ENCODE peak calls at places on chromosomes 3 and 15, in nine cellular contexts. Q, E, K, F, O, V, L, D and M are unnamed samples.

GRCh38 chr3:132134611-132135010 is 99.8 kb upstream of the CPNE4 start:
- DNase-seq in Q (no peak), E (peak), K (peak), F (no peak), O (no peak), V (no peak), L (no peak), D (no peak), M (no peak)

GRCh38 chr3:32614956-32615355 is 44.3 kb upstream of the DYNC1LI1 start:
- DNase-seq in Q (no peak), E (peak), K (peak), F (no peak), O (no peak), V (no peak), L (no peak), D (no peak), M (no peak)

GRCh38 chr15:100985401-100985800 is 66.2 kb downstream of the LRRK1 start:
- DNase-seq in Q (no peak), E (no peak), K (no peak), F (no peak), O (no peak), V (no peak), L (no peak), D (no peak), M (no peak)

GRCh38 chr3:58691997-58692396 is 25.4 kb upstream of the FAM3D start:
- DNase-seq in Q (no peak), E (no peak), K (peak), F (no peak), O (no peak), V (peak), L (no peak), D (no peak), M (no peak)

GRCh38 chr3:167350245-167350862 is 29.7 kb downstream of the ZBBX start:
- DNase-seq in Q (no peak), E (peak), K (peak), F (no peak), O (peak), V (peak), L (no peak), D (no peak), M (no peak)

GRCh38 chr3:8557298-8557697 is 55.7 kb downstream of the LMCD1 start:
- DNase-seq in Q (no peak), E (no peak), K (no peak), F (no peak), O (no peak), V (no peak), L (no peak), D (no peak), M (peak)

GRCh38 chr15:51796777-51797474 is 32.5 kb upstream of the TMOD3 start:
- DNase-seq in Q (no peak), E (no peak), K (no peak), F (no peak), O (peak), V (no peak), L (no peak), D (no peak), M (no peak)

GRCh38 chr3:38438421-38438820 is 15.3 kb upstream of the ACVR2B start:
- DNase-seq in Q (no peak), E (no peak), K (peak), F (no peak), O (no peak), V (no peak), L (no peak), D (no peak), M (peak)

GRCh38 chr15:79595995-79596622 is 164.0 kb downstream of the MINAR1 start:
- DNase-seq in Q (peak), E (peak), K (peak), F (no peak), O (peak), V (peak), L (no peak), D (no peak), M (peak)

GRCh38 chr3:53630547-53630946 is 136.1 kb downstream of the CACNA1D start:
- DNase-seq in Q (no peak), E (no peak), K (no peak), F (no peak), O (no peak), V (no peak), L (no peak), D (no peak), M (no peak)

GRCh38 chr3:24854748-24855147 is 360.1 kb upstream of the THRB start:
- DNase-seq in Q (no peak), E (no peak), K (no peak), F (no peak), O (peak), V (no peak), L (no peak), D (no peak), M (no peak)

GRCh38 chr15:96515391-96515790 is 184.9 kb downstream of the NR2F2 start:
- DNase-seq in Q (no peak), E (no peak), K (no peak), F (no peak), O (no peak), V (no peak), L (no peak), D (no peak), M (no peak)

GRCh38 chr3:152460936-152461335 is 192.2 kb downstream of the MBNL1 start:
- DNase-seq in Q (no peak), E (no peak), K (no peak), F (no peak), O (no peak), V (peak), L (no peak), D (no peak), M (no peak)

GRCh38 chr15:76057332-76058000 is 2.3 kb upstream of the TMEM266 start:
- DNase-seq in Q (no peak), E (peak), K (peak), F (no peak), O (peak), V (peak), L (peak), D (peak), M (no peak)

GRCh38 chr3:134352031-134352671 is 22.1 kb downstream of the AMOTL2 start:
- DNase-seq in Q (peak), E (no peak), K (no peak), F (no peak), O (no peak), V (no peak), L (no peak), D (no peak), M (peak)

GRCh38 chr3:117080899-117081298 is 371.3 kb downstream of the TUSC7 start:
- DNase-seq in Q (no peak), E (no peak), K (no peak), F (no peak), O (no peak), V (no peak), L (no peak), D (no peak), M (no peak)

GRCh38 chr3:46193436-46193835 is 14.7 kb downstream of the CCR1 start:
- DNase-seq in Q (no peak), E (no peak), K (no peak), F (no peak), O (no peak), V (no peak), L (no peak), D (no peak), M (no peak)

GRCh38 chr15:64246364-64247189 is 83.8 kb upstream of the PPIB start:
- DNase-seq in Q (peak), E (peak), K (peak), F (no peak), O (no peak), V (peak), L (no peak), D (no peak), M (no peak)

GRCh38 chr3:32569540-32570425 is 875 bp downstream of the DYNC1LI1 start:
- DNase-seq in Q (peak), E (peak), K (peak), F (peak), O (no peak), V (peak), L (peak), D (peak), M (peak)

GRCh38 chr15:66832679-66833078 is 130.6 kb downstream of the SMAD6 start:
- DNase-seq in Q (no peak), E (no peak), K (no peak), F (no peak), O (no peak), V (no peak), L (no peak), D (no peak), M (no peak)

GRCh38 chr15:63071288-63071909 is 28.9 kb downstream of the TPM1 start:
- DNase-seq in Q (no peak), E (no peak), K (peak), F (no peak), O (no peak), V (no peak), L (no peak), D (no peak), M (no peak)

GRCh38 chr15:57418640-57419039 is 42.3 kb downstream of the CGNL1 start:
- DNase-seq in Q (no peak), E (peak), K (no peak), F (no peak), O (no peak), V (no peak), L (no peak), D (no peak), M (no peak)

GRCh38 chr3:52174896-52175295 is 20.7 kb upstream of the POC1A start:
- DNase-seq in Q (no peak), E (no peak), K (no peak), F (no peak), O (no peak), V (no peak), L (no peak), D (no peak), M (no peak)

GRCh38 chr15:72141171-72142084 is 23.2 kb downstream of the SENP8 start:
- DNase-seq in Q (no peak), E (no peak), K (no peak), F (no peak), O (no peak), V (no peak), L (peak), D (no peak), M (no peak)

GRCh38 chr3:164095279-164095678 is 983.0 kb downstream of the SI start:
- DNase-seq in Q (no peak), E (no peak), K (no peak), F (no peak), O (no peak), V (no peak), L (no peak), D (no peak), M (no peak)

GRCh38 chr3:14448063-14448462 is 45.7 kb downstream of the SLC6A6 start:
- DNase-seq in Q (no peak), E (no peak), K (no peak), F (no peak), O (no peak), V (no peak), L (no peak), D (no peak), M (no peak)

GRCh38 chr3:72563690-72564370 is 284.4 kb downstream of the SHQ1 start:
- DNase-seq in Q (no peak), E (no peak), K (no peak), F (no peak), O (no peak), V (no peak), L (no peak), D (no peak), M (no peak)

GRCh38 chr15:73987646-73988045 is 4.4 kb downstream of the STOML1 start:
- DNase-seq in Q (no peak), E (no peak), K (no peak), F (no peak), O (no peak), V (no peak), L (no peak), D (no peak), M (no peak)

GRCh38 chr3:120170223-120170622 is 76.0 kb upstream of the GSK3B start:
- DNase-seq in Q (no peak), E (peak), K (peak), F (no peak), O (no peak), V (peak), L (no peak), D (no peak), M (no peak)

GRCh38 chr15:31079519-31079918 is 22.0 kb downstream of the TRPM1 start:
- DNase-seq in Q (peak), E (no peak), K (no peak), F (no peak), O (no peak), V (no peak), L (no peak), D (no peak), M (no peak)

GRCh38 chr3:170162630-170163029 is 18.9 kb downstream of the PHC3 start:
- DNase-seq in Q (no peak), E (no peak), K (no peak), F (no peak), O (no peak), V (no peak), L (no peak), D (no peak), M (no peak)

GRCh38 chr3:10570196-10570946 is 65.0 kb upstream of the ATP2B2 start:
- DNase-seq in Q (no peak), E (no peak), K (no peak), F (peak), O (no peak), V (no peak), L (no peak), D (no peak), M (peak)